ENCODE peak calls at places on chromosome 19, in ten cellular contexts. Z is EH; Y is breast epithelium; L is RWPE1; C is neural crest cell; O is smooth muscle cell of the brain vasculature; S is Right ventricle myocardium superior; I is HTR-8/SVneo; D is cardiac fibroblast; R is stimulated activated CD4-positive, alpha-beta T cell treated with anti-CD3 and anti-CD28 coated beads, Interleukin-12 subunit alpha, Interleukin-12 subunit beta, amount 100 ng/mL, for 4 hours. K is an unnamed sample.
A peak's percentile ranks its signal among the peaks of the same experiment; 100 is the strongest.

GRCh38 chr19:33905937-33906577 is 109.4 kb downstream of the KCTD15 start:
- DNase-seq in I (no peak), O (no peak), R (no peak), Y (peak; percentile 90), D (peak; percentile 59), Z (peak; percentile 20), S (peak; percentile 82), C (peak; percentile 18), L (peak; percentile 60), K (no peak)

GRCh38 chr19:31641591-31641990 is 292.4 kb upstream of the TSHZ3 start:
- DNase-seq in O (no peak), Z (no peak), Y (no peak), D (no peak), R (no peak), L (no peak), I (no peak), C (no peak), S (no peak), K (no peak)

GRCh38 chr19:18257503-18258470 is 16.5 kb downstream of the IQCN start:
- DNase-seq in D (no peak), C (no peak), I (no peak), L (no peak), Z (no peak), Y (no peak), R (no peak), S (no peak), O (no peak), K (no peak)

GRCh38 chr19:5141278-5141925 is 172.5 kb downstream of the KDM4B start:
- DNase-seq in Y (no peak), I (no peak), Z (no peak), L (peak; percentile 41), R (no peak), O (no peak), D (peak; percentile 30), S (peak; percentile 28), C (no peak), K (no peak)

GRCh38 chr19:15195381-15195964 is 5.3 kb downstream of the NOTCH3 start:
- DNase-seq in Y (peak; percentile 85), I (peak; percentile 79), S (peak; percentile 51), O (no peak), D (peak; percentile 65), Z (peak; percentile 89), L (peak; percentile 89), R (no peak), C (peak; percentile 53), K (no peak)

GRCh38 chr19:33376423-33376822 is 2.9 kb downstream of the CEBPG start:
- DNase-seq in S (peak; percentile 87), D (peak; percentile 86), C (no peak), L (peak; percentile 61), I (no peak), R (no peak), Z (peak; percentile 94), O (peak; percentile 64), Y (no peak), K (no peak)

GRCh38 chr19:10468133-10468532 is 35.0 kb downstream of the KEAP1 start:
- DNase-seq in O (no peak), I (no peak), Z (no peak), C (no peak), Y (no peak), L (no peak), R (no peak), S (no peak), D (no peak), K (no peak)

GRCh38 chr19:17127671-17128070 is 52.1 kb downstream of the MYO9B start:
- DNase-seq in Z (no peak), I (no peak), S (no peak), L (no peak), R (no peak), Y (no peak), D (no peak), C (no peak), O (no peak), K (no peak)

GRCh38 chr19:13864513-13865242 is 12.3 kb upstream of the NANOS3 start:
- DNase-seq in S (no peak), C (no peak), Z (no peak), L (no peak), O (no peak), Y (no peak), D (no peak), I (no peak), R (no peak), K (no peak)

GRCh38 chr19:39518975-39519374 is 4.0 kb downstream of the SELENOV start:
- DNase-seq in O (no peak), S (no peak), Z (no peak), R (no peak), I (no peak), D (no peak), Y (no peak), L (no peak), C (no peak), K (no peak)

GRCh38 chr19:38729653-38730469 is 14.4 kb downstream of the CAPN12 start:
- DNase-seq in Y (no peak), R (peak; percentile 82), D (peak; percentile 63), I (peak; percentile 54), L (no peak), C (peak; percentile 84), S (peak; percentile 86), O (no peak), Z (peak; percentile 64), K (peak; percentile 75)

GRCh38 chr19:19205416-19206410 is 2.5 kb upstream of the NR2C2AP start:
- DNase-seq in S (no peak), L (no peak), Y (no peak), C (no peak), D (no peak), R (no peak), I (no peak), Z (no peak), O (no peak), K (no peak)

GRCh38 chr19:7676376-7676775 is 514 bp upstream of the MCEMP1 start:
- DNase-seq in L (no peak), Z (no peak), S (no peak), O (no peak), D (no peak), C (no peak), Y (no peak), R (no peak), I (no peak), K (no peak)

GRCh38 chr19:35266149-35266903 is 2.4 kb upstream of the USF2 start:
- DNase-seq in O (no peak), C (no peak), I (no peak), D (no peak), S (no peak), L (no peak), Z (no peak), Y (peak; percentile 50), R (no peak), K (no peak)

GRCh38 chr19:41373993-41374392 is 2.3 kb upstream of the TMEM91 start:
- DNase-seq in D (peak; percentile 96), R (no peak), Y (peak; percentile 89), L (peak; percentile 57), S (peak; percentile 94), I (peak; percentile 31), Z (peak; percentile 90), O (peak; percentile 93), C (no peak), K (no peak)

GRCh38 chr19:39032164-39032918 is at the start of gene FBXO27:
- DNase-seq in R (peak; percentile 2), S (no peak), I (no peak), D (no peak), Z (no peak), O (no peak), Y (no peak), C (peak; percentile 5), L (peak; percentile 53), K (no peak)

GRCh38 chr19:56170261-56170660 is 5.5 kb upstream of the GALP start:
- DNase-seq in R (no peak), C (no peak), L (peak; percentile 70), D (no peak), Z (no peak), I (peak; percentile 32), O (no peak), S (no peak), Y (no peak), K (no peak)

GRCh38 chr19:17647071-17648020 is 40.8 kb downstream of the UNC13A start:
- DNase-seq in R (no peak), D (no peak), I (no peak), C (no peak), Y (no peak), O (no peak), Z (no peak), S (no peak), L (no peak), K (no peak)

K was measured in GM10248.